ENCODE peak calls at places on chromosomes 2 and 18, in five cellular contexts. One of them, this sample, is unnamed.

GRCh38 chr18:59718108-59719057 is 21.2 kb upstream of the CCBE1 start:
- DNase-seq in CD8-positive, alpha-beta T cell: no peak
- DNase-seq in nephron progenitor cell: no peak
- DNase-seq in A549: peak; percentile 49
- DNase-seq in AG09319: peak; percentile 82
- DNase-seq in this sample: no peak

GRCh38 chr2:185782223-185782769 is 43.7 kb downstream of the FSIP2 start:
- DNase-seq in nephron progenitor cell: no peak
- DNase-seq in A549: no peak
- DNase-seq in CD8-positive, alpha-beta T cell: no peak
- DNase-seq in AG09319: no peak
- DNase-seq in this sample: no peak

GRCh38 chr18:25005602-25006375 is 346.2 kb downstream of the ZNF521 start:
- DNase-seq in CD8-positive, alpha-beta T cell: no peak
- DNase-seq in A549: no peak
- DNase-seq in nephron progenitor cell: no peak
- DNase-seq in AG09319: peak; percentile 54
- DNase-seq in this sample: no peak

GRCh38 chr2:6657131-6657530 is 208.6 kb downstream of the CMPK2 start:
- DNase-seq in nephron progenitor cell: no peak
- DNase-seq in AG09319: no peak
- DNase-seq in A549: no peak
- DNase-seq in CD8-positive, alpha-beta T cell: no peak
- DNase-seq in this sample: no peak

GRCh38 chr18:21820035-21820810 is 79.6 kb downstream of the MIB1 start:
- DNase-seq in A549: peak; percentile 31
- DNase-seq in nephron progenitor cell: no peak
- DNase-seq in AG09319: no peak
- DNase-seq in CD8-positive, alpha-beta T cell: no peak
- DNase-seq in this sample: no peak

GRCh38 chr2:28300921-28301341 is 91.7 kb upstream of the FOSL2 start:
- DNase-seq in nephron progenitor cell: no peak
- DNase-seq in A549: no peak
- DNase-seq in CD8-positive, alpha-beta T cell: no peak
- DNase-seq in AG09319: peak; percentile 88
- DNase-seq in this sample: no peak

GRCh38 chr18:1014951-1015627 is 110.4 kb downstream of the ADCYAP1 start:
- DNase-seq in A549: no peak
- DNase-seq in nephron progenitor cell: no peak
- DNase-seq in AG09319: no peak
- DNase-seq in CD8-positive, alpha-beta T cell: no peak
- DNase-seq in this sample: no peak

GRCh38 chr2:105592288-105592687 is 152.4 kb upstream of the NCK2 start:
- DNase-seq in nephron progenitor cell: no peak
- DNase-seq in CD8-positive, alpha-beta T cell: no peak
- DNase-seq in A549: no peak
- DNase-seq in AG09319: no peak
- DNase-seq in this sample: no peak

GRCh38 chr18:46657115-46657955 is at the start of gene LOXHD1:
- DNase-seq in A549: no peak
- DNase-seq in AG09319: no peak
- DNase-seq in CD8-positive, alpha-beta T cell: no peak
- DNase-seq in nephron progenitor cell: no peak
- DNase-seq in this sample: no peak

GRCh38 chr2:69911985-69912563 is 2.8 kb upstream of the MXD1 start:
- DNase-seq in CD8-positive, alpha-beta T cell: no peak
- DNase-seq in A549: no peak
- DNase-seq in nephron progenitor cell: no peak
- DNase-seq in AG09319: no peak
- DNase-seq in this sample: no peak

GRCh38 chr18:28854964-28855363 is 678.0 kb upstream of the CDH2 start:
- DNase-seq in AG09319: no peak
- DNase-seq in A549: no peak
- DNase-seq in CD8-positive, alpha-beta T cell: no peak
- DNase-seq in nephron progenitor cell: no peak
- DNase-seq in this sample: no peak

GRCh38 chr2:221529177-221529942 is 42.7 kb downstream of the EPHA4 start:
- DNase-seq in A549: no peak
- DNase-seq in CD8-positive, alpha-beta T cell: no peak
- DNase-seq in AG09319: no peak
- DNase-seq in nephron progenitor cell: no peak
- DNase-seq in this sample: no peak

GRCh38 chr2:216694201-216694825 is 1.0 kb downstream of the IGFBP5 start:
- DNase-seq in CD8-positive, alpha-beta T cell: no peak
- DNase-seq in nephron progenitor cell: peak; percentile 79
- DNase-seq in A549: peak; percentile 21
- DNase-seq in AG09319: no peak
- DNase-seq in this sample: peak; percentile 52
- TF ChIP-seq CTCF in CD8-positive, alpha-beta T cell: no peak
- TF ChIP-seq CTCF in nephron progenitor cell: no peak
- TF ChIP-seq CTCF in A549: no peak
- TF ChIP-seq CTCF in AG09319: no peak
- TF ChIP-seq CTCF in this sample: no peak

DNA sequence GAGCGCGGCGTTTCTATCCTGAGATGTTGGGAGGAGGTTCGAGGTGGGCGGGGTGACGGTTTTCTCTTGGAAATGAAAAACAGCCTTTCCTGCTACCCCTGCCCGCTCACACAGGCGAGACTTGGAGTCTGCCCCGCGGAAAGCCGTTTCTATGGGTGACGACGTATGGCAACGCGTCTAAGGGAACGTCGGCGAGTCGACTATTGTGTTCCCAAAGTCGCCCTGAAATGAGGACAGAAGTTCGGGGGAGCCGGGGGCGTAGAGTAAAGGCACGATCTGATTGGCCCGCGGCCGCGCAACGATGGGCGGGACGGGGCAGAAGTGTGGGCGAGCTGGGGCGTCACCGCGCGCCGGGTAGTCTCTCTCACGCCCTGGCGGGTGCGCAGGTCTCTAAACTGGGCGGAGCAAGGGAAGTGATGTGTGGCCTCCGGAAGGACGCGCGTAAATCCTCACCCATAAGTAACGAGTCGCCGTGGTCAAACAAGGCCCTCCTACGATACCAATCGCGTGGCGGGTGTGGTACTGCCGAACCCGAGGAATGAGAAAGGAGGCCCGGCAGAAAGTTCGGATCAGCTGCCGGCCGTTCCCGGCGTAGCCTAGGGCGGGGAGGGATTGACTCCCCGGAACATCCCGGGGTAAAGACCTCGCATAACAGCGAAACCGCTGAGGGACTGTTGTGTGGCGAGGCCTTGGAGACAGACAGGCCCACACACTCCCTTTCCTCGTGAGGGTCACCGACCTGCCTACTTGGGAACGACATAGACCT is 89.6 kb downstream of the FAM161A start:
- DNase-seq in AG09319: peak; percentile 97
- DNase-seq in A549: peak; percentile 92
- DNase-seq in nephron progenitor cell: peak; percentile 90
- DNase-seq in CD8-positive, alpha-beta T cell: peak; percentile 91
- DNase-seq in this sample: peak; percentile 92
- TF ChIP-seq CTCF in AG09319: no peak
- TF ChIP-seq CTCF in A549: no peak
- TF ChIP-seq CTCF in nephron progenitor cell: no peak
- TF ChIP-seq CTCF in CD8-positive, alpha-beta T cell: no peak
- TF ChIP-seq CTCF in this sample: no peak

DNA sequence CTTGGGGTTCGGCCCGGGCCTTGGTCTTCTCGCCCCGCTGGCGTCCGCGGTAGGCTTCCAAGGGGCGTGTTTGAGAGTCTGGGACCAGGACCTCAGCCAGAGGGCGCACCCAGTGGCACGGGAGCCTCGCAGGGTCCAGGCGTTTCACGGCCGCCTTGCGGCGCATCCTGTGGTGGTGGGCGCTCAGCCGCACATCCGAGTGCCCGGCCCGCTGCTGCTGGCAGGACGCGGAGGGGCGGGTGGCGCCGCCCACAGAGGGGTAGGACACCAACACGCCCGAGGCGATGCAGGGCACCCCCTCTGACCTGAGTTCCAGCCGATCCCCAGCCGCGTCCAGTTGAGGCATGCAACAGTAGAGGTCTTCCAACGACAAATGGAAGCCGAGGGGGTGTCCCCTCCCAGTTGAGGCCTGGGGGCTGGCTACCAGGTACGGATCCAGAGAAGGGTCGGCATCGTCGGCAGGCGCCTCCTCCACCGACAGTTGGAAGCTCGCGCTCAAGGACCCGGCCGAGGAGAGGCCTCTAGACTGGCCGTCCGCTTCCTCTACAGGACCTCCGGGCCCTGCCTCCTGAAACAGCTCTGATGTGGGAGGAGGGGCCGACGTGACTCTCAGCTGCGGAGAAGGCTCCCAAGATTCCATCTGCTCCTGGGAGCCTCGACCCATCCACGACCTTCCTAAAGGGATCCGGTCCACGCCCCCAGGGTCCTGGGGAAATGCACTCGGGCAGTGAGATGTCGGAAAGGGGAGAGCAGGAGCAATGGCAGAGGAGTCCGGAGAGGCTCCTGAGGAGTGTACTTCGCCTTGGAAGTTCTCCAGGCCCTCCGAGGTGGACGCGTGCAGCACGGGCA is 6.3 kb downstream of the C2orf81 start:
- DNase-seq in A549: no peak
- DNase-seq in nephron progenitor cell: no peak
- DNase-seq in CD8-positive, alpha-beta T cell: peak; percentile 10
- DNase-seq in AG09319: no peak
- DNase-seq in this sample: no peak
- TF ChIP-seq CTCF in A549: no peak
- TF ChIP-seq CTCF in nephron progenitor cell: no peak
- TF ChIP-seq CTCF in CD8-positive, alpha-beta T cell: no peak
- TF ChIP-seq CTCF in AG09319: peak; percentile 26
- TF ChIP-seq CTCF in this sample: no peak

GRCh38 chr2:162155093-162155492 is 3.0 kb upstream of the GCG start:
- DNase-seq in AG09319: no peak
- DNase-seq in A549: no peak
- DNase-seq in nephron progenitor cell: no peak
- DNase-seq in CD8-positive, alpha-beta T cell: no peak
- DNase-seq in this sample: no peak
- TF ChIP-seq CTCF in AG09319: no peak
- TF ChIP-seq CTCF in A549: no peak
- TF ChIP-seq CTCF in nephron progenitor cell: no peak
- TF ChIP-seq CTCF in CD8-positive, alpha-beta T cell: no peak
- TF ChIP-seq CTCF in this sample: no peak

GRCh38 chr2:10235099-10235908 is 67.4 kb upstream of the HPCAL1 start:
- DNase-seq in AG09319: no peak
- DNase-seq in nephron progenitor cell: no peak
- DNase-seq in CD8-positive, alpha-beta T cell: no peak
- DNase-seq in A549: no peak
- DNase-seq in this sample: no peak

GRCh38 chr2:10233131-10234012 is 69.3 kb upstream of the HPCAL1 start:
- DNase-seq in nephron progenitor cell: peak; percentile 0
- DNase-seq in CD8-positive, alpha-beta T cell: no peak
- DNase-seq in AG09319: no peak
- DNase-seq in A549: no peak
- DNase-seq in this sample: no peak

GRCh38 chr2:10235909-10236550 is 66.7 kb upstream of the HPCAL1 start:
- DNase-seq in A549: no peak
- DNase-seq in CD8-positive, alpha-beta T cell: no peak
- DNase-seq in AG09319: no peak
- DNase-seq in nephron progenitor cell: no peak
- DNase-seq in this sample: no peak

GRCh38 chr2:10234013-10234306 is 68.7 kb upstream of the HPCAL1 start:
- DNase-seq in AG09319: no peak
- DNase-seq in nephron progenitor cell: no peak
- DNase-seq in CD8-positive, alpha-beta T cell: no peak
- DNase-seq in A549: no peak
- DNase-seq in this sample: no peak

GRCh38 chr2:10234409-10235094 is 68.2 kb upstream of the HPCAL1 start:
- DNase-seq in A549: no peak
- DNase-seq in nephron progenitor cell: no peak
- DNase-seq in CD8-positive, alpha-beta T cell: no peak
- DNase-seq in AG09319: no peak
- DNase-seq in this sample: no peak
- TF ChIP-seq CTCF in A549: no peak
- TF ChIP-seq CTCF in nephron progenitor cell: no peak
- TF ChIP-seq CTCF in CD8-positive, alpha-beta T cell: no peak
- TF ChIP-seq CTCF in AG09319: no peak
- TF ChIP-seq CTCF in this sample: no peak

GRCh38 chr2:54206596-54206995 is 49.4 kb downstream of the TSPYL6 start:
- DNase-seq in nephron progenitor cell: no peak
- DNase-seq in CD8-positive, alpha-beta T cell: no peak
- DNase-seq in A549: peak; percentile 45
- DNase-seq in AG09319: no peak
- DNase-seq in this sample: no peak
- TF ChIP-seq CTCF in nephron progenitor cell: peak; percentile 46
- TF ChIP-seq CTCF in CD8-positive, alpha-beta T cell: peak; percentile 26
- TF ChIP-seq CTCF in A549: peak; percentile 61
- TF ChIP-seq CTCF in AG09319: peak; percentile 35
- TF ChIP-seq CTCF in this sample: peak; percentile 57

DNA sequence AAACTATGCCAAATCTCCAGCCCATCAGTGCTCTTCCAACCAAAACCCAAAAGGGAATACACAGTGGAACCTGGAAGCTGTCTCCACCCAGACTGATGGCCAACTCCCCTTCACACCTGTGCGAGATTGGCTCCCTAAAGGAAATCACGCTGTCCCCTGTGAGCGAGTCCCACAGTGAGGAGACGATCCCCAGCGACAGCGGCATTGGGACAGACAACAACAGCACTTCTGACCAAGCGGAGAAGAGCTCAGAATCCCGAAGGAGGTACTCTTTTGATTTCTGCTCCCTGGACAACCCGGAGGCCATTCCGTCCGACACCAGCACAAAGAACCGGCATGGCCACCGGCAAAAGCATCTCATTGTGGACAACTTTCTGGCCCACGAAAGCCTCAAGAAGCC is 271.1 kb downstream of the SETBP1 start:
- DNase-seq in CD8-positive, alpha-beta T cell: no peak
- DNase-seq in nephron progenitor cell: no peak
- DNase-seq in AG09319: no peak
- DNase-seq in A549: no peak
- DNase-seq in this sample: no peak
- TF ChIP-seq CTCF in CD8-positive, alpha-beta T cell: no peak
- TF ChIP-seq CTCF in nephron progenitor cell: no peak
- TF ChIP-seq CTCF in AG09319: no peak
- TF ChIP-seq CTCF in A549: no peak
- TF ChIP-seq CTCF in this sample: no peak

This sample was measured in progenitor cell of endocrine pancreas.